ENCODE peak calls at places on chromosomes 4 and X, in eight cellular contexts. I is fibroblast of lung, P is transverse colon, B is BE2C, L is pancreas, T is SK-N-SH, F is A549, J is neuronal stem cell. S is an unnamed sample. For H3K4me1, the result is how much of the 10 kb centered on the place peaks cover.

GRCh38 chrX:41912922-41913321 is 10.4 kb downstream of the CASK start:
- DNase-seq in J (no peak), T (no peak), B (no peak), L (no peak), F (no peak), I (no peak), P (no peak), S (no peak)

GRCh38 chr4:4480685-4481393 is 61.0 kb downstream of the STX18 start:
- DNase-seq in I (peak), B (no peak), T (peak), F (no peak), L (no peak), P (no peak), J (no peak), S (no peak)

GRCh38 chrX:101429934-101430333 is 21.9 kb downstream of the HNRNPH2 start:
- DNase-seq in J (no peak), B (no peak), T (no peak), I (peak), F (no peak), L (no peak), P (no peak), S (no peak)

GRCh38 chr4:111854494-111855087 is 290.7 kb upstream of the FAM241A start:
- DNase-seq in F (peak), B (peak), L (peak), T (peak), J (peak), P (peak), I (peak), S (no peak)

GRCh38 chr4:167144605-167145004 is 89.7 kb downstream of the SPOCK3 start:
- DNase-seq in I (no peak), T (no peak), L (no peak), B (no peak), F (no peak), P (no peak), J (no peak), S (no peak)

GRCh38 chr4:40579983-40580382 is 49.7 kb downstream of the RBM47 start:
- DNase-seq in J (no peak), T (no peak), B (no peak), I (peak), L (no peak), F (no peak), P (no peak), S (no peak)

GRCh38 chrX:40550069-40550468 is 30.7 kb upstream of the ATP6AP2 start:
- DNase-seq in L (no peak), P (no peak), F (no peak), T (peak), B (peak), I (no peak), J (no peak), S (no peak)

GRCh38 chr4:13103382-13104015 is 380.6 kb downstream of the RAB28 start:
- DNase-seq in P (no peak), L (no peak), T (no peak), I (no peak), J (no peak), F (no peak), B (no peak), S (no peak)

GRCh38 chrX:118189628-118190027 is 73.0 kb upstream of the KLHL13 start:
- DNase-seq in P (no peak), J (no peak), T (peak), L (peak), I (no peak), F (no peak), B (peak), S (no peak)

GRCh38 chrX:13863326-13863725 is 46.4 kb upstream of the GPM6B start:
- DNase-seq in F (no peak), T (no peak), P (no peak), L (no peak), B (no peak), I (no peak), J (no peak), S (no peak)

GRCh38 chr4:147777456-147778091 is 45.7 kb downstream of the ARHGAP10 start:
- DNase-seq in L (no peak), F (peak), J (no peak), I (no peak), B (no peak), P (no peak), T (no peak), S (no peak)

GRCh38 chr4:5787311-5787710 is 76.3 kb downstream of the EVC start:
- DNase-seq in P (no peak), I (no peak), J (no peak), T (no peak), B (no peak), L (no peak), F (no peak), S (peak)

GRCh38 chrX:134659761-134660160 is 1.5 kb upstream of the PLAC1 start:
- DNase-seq in J (no peak), B (no peak), P (no peak), F (no peak), T (no peak), L (no peak), I (no peak), S (no peak)

GRCh38 chr4:74047152-74047551 is 8.7 kb upstream of the CXCL3 start:
- DNase-seq in P (no peak), J (no peak), L (no peak), I (no peak), T (no peak), F (no peak), B (no peak), S (no peak)

GRCh38 chr4:145557720-145558119 is 61.5 kb upstream of the MMAA start:
- DNase-seq in I (peak), P (peak), T (peak), B (peak), F (peak), L (peak), J (peak), S (peak)

GRCh38 chr4:77773101-77773500 is 46.1 kb downstream of the CNOT6L start:
- DNase-seq in L (no peak), F (no peak), P (no peak), T (no peak), B (no peak), J (no peak), I (peak), S (no peak)

GRCh38 chr4:139656614-139657486 is 8.8 kb upstream of the MGST2 start:
- DNase-seq in L (peak), B (peak), T (peak), I (peak), F (peak), P (peak), J (peak), S (no peak)

GRCh38 chr4:7200801-7201200 is 8.5 kb downstream of the SORCS2 start:
- DNase-seq in I (no peak), F (no peak), P (no peak), L (no peak), T (no peak), B (peak), J (no peak), S (no peak)

GRCh38 chr4:138259801-138260200 is 17.7 kb upstream of the SLC7A11 start:
- DNase-seq in L (no peak), T (no peak), J (no peak), B (no peak), F (no peak), P (no peak), I (peak), S (no peak)

GRCh38 chr4:169398294-169398693 is 127.5 kb upstream of the SH3RF1 start:
- DNase-seq in L (no peak), J (no peak), T (no peak), P (no peak), F (no peak), I (peak), B (no peak), S (no peak)

GRCh38 chrX:29531336-29531735 is 684.0 kb upstream of the MAGEB2 start:
- DNase-seq in J (no peak), B (no peak), T (no peak), I (no peak), F (no peak), L (no peak), P (no peak), S (no peak)

GRCh38 chrX:100076031-100076430 is 334.0 kb downstream of the PCDH19 start:
- DNase-seq in B (no peak), F (no peak), I (no peak), P (no peak), J (no peak), L (no peak), T (no peak), S (no peak)

GRCh38 chr4:88240297-88240714 is 44.1 kb downstream of the PPM1K start:
- DNase-seq in T (no peak), P (peak), F (no peak), J (no peak), B (no peak), I (no peak), L (no peak), S (no peak)

GRCh38 chr4:83011779-83012630 is 1.4 kb upstream of the LIN54 start:
- DNase-seq in F (no peak), B (peak), P (peak), T (no peak), I (peak), L (peak), J (no peak), S (no peak)

GRCh38 chr4:140094701-140095420 is 59.1 kb downstream of the MAML3 start:
- DNase-seq in B (peak), L (peak), J (no peak), T (peak), F (no peak), P (peak), I (peak), S (peak)

GRCh38 chr4:75385139-75385538 is 129.1 kb downstream of the RCHY1 start:
- DNase-seq in I (no peak), J (no peak), T (no peak), B (no peak), F (no peak), L (no peak), P (no peak), S (no peak)

GRCh38 chr4:172143605-172144314 is 330.6 kb downstream of the GALNTL6 start:
- DNase-seq in F (no peak), P (no peak), J (no peak), T (peak), I (no peak), L (no peak), B (peak), S (no peak)

GRCh38 chr4:125433453-125433852 is 118.7 kb downstream of the FAT4 start:
- DNase-seq in I (peak), L (no peak), P (no peak), F (no peak), T (no peak), J (no peak), B (no peak), S (no peak)

GRCh38 chr4:140286503-140286902 is 86.9 kb upstream of the SCOC start:
- DNase-seq in T (peak), B (peak), J (no peak), I (no peak), L (no peak), P (no peak), F (no peak), S (no peak)

GRCh38 chr4:175637762-175638161 is 174.3 kb downstream of the GPM6A start:
- DNase-seq in F (no peak), L (no peak), I (no peak), P (no peak), J (no peak), T (no peak), B (no peak), S (no peak)

GRCh38 chrX:72003811-72004750 is 93.4 kb downstream of the NHSL2 start:
- DNase-seq in J (no peak), P (no peak), F (no peak), I (no peak), L (peak), B (peak), T (peak), S (no peak)

GRCh38 chr4:102543030-102543505 is 41.9 kb downstream of the NFKB1 start:
- DNase-seq in L (no peak), P (no peak), B (no peak), I (no peak), F (no peak), J (no peak), T (no peak), S (no peak)

GRCh38 chr4:186192068-186192751 is 843 bp downstream of the CYP4V2 start:
- DNase-seq in P (peak), B (no peak), I (peak), F (peak), J (peak), L (peak), T (no peak), S (no peak)

GRCh38 chr4:101977096-101977495 is 186.6 kb downstream of the BANK1 start:
- DNase-seq in F (peak), P (no peak), L (no peak), T (no peak), I (peak), J (no peak), B (no peak), S (no peak)

GRCh38 chr4:158841540-158841939 is 72.7 kb downstream of the FNIP2 start:
- DNase-seq in T (no peak), P (no peak), J (no peak), L (no peak), B (no peak), I (peak), F (no peak), S (no peak)

GRCh38 chr4:153081181-153081580 is 123.1 kb upstream of the TRIM2 start:
- DNase-seq in B (no peak), P (no peak), I (no peak), T (no peak), F (no peak), J (no peak), L (no peak), S (no peak)

GRCh38 chr4:153084249-153084648 is 120.0 kb upstream of the TRIM2 start:
- DNase-seq in F (no peak), T (no peak), P (no peak), J (no peak), I (no peak), B (no peak), L (no peak), S (no peak)

GRCh38 chr4:153081693-153082092 is 122.5 kb upstream of the TRIM2 start:
- DNase-seq in I (no peak), L (no peak), F (no peak), B (no peak), J (no peak), T (no peak), P (no peak), S (no peak)

GRCh38 chr4:153083447-153083921 is 120.8 kb upstream of the TRIM2 start:
- DNase-seq in I (peak), P (peak), B (peak), J (peak), T (peak), F (peak), L (peak), S (peak)

GRCh38 chr4:153082322-153083301 is 121.6 kb upstream of the TRIM2 start:
- DNase-seq in F (no peak), B (no peak), J (no peak), I (no peak), L (no peak), P (no peak), T (no peak), S (no peak)
- H3K4me1 ChIP-seq in F (under half), B (under half), J (under half), I (under half), L (under half), P (under half), T (under half), S (under half)

DNA sequence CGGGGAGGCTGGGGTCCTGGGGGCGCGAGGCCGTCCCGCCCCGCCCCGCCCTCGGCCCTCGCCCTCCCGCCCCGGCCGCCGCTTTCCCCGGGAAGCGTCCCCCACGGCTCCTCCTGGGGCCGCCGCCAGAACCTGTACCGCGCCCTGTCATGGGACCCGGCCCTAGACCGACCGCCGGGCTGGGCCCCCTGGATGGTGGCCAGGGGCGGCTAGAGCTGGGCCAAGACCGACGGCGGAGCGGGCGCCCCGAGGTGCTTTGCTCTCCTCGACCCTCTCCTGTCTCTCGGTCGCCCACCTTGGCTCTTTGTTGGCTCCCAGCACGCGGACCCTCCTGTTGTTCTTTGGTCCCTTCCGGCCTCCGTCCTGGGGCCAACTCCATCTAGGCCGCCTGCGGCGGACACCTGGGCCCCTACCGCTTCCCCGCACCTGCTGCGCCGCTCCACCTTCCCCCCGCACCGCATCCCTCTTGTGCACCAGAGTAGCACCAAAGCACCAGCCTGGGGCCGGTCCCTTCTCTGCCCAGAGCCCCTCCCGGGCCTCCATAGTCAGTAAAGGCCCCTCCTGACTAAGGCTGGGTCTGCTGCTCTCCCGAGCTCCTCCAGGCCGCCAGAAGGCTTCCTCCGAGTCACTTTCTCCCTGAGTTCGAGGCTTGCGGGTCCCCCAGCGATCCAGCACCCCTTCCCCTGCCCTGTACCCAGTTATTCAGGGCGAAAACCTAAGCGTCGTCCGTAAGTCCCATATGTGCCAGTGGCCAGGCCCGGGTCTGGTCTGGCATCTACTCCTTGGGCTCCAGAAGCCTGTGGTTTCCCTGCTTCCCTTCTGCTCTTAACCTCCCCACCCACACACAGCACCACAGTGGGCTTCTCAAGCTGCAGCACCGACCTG is 587 bp downstream of the TACC3 start:
- DNase-seq in F (no peak), J (no peak), I (no peak), B (no peak), L (peak), T (peak), P (no peak), S (peak)
- H3K4me1 ChIP-seq in F (under half), J (under half), I (under half), B (under half), L (under half), T (under half), P (under half), S (half or more)

DNA sequence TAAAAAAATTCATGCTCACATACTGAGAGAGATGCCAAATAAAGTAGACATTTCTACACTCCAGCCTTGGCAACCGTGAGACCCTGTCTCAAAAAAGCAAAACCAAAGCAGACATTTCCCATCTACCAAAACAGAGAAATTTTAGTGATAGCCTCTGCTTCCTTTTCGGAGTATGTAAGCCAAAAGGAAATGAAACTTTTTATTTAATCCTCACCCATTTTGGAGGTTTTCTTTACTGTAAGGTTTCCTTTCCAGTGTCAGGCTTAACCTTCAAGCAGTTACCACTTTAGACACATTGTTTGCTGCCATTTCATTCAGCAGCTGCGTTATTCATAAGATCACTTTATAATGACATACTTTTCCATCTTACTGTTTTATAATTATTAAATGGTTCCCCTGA is 15.9 kb downstream of the ADD1 start:
- DNase-seq in L (no peak), B (no peak), P (no peak), I (no peak), J (no peak), F (no peak), T (no peak), S (no peak)
- H3K4me1 ChIP-seq in L (half or more), B (under half), P (under half), I (under half), J (under half), F (under half), T (under half), S (half or more)

GRCh38 chr4:1214101-1215095 is 34.5 kb downstream of the CTBP1 start:
- DNase-seq in P (no peak), J (no peak), I (no peak), T (no peak), B (no peak), L (no peak), F (no peak), S (no peak)

GRCh38 chr4:1216869-1217294 is 32.0 kb downstream of the CTBP1 start:
- DNase-seq in J (no peak), F (no peak), P (peak), I (no peak), B (no peak), T (no peak), L (no peak), S (peak)

GRCh38 chr4:1217366-1217765 is 31.6 kb downstream of the CTBP1 start:
- DNase-seq in J (no peak), I (no peak), L (no peak), T (no peak), F (no peak), P (no peak), B (no peak), S (no peak)

GRCh38 chr4:1216076-1216614 is 32.8 kb downstream of the CTBP1 start:
- DNase-seq in B (no peak), T (no peak), L (no peak), J (no peak), I (no peak), F (no peak), P (no peak), S (no peak)

DNA sequence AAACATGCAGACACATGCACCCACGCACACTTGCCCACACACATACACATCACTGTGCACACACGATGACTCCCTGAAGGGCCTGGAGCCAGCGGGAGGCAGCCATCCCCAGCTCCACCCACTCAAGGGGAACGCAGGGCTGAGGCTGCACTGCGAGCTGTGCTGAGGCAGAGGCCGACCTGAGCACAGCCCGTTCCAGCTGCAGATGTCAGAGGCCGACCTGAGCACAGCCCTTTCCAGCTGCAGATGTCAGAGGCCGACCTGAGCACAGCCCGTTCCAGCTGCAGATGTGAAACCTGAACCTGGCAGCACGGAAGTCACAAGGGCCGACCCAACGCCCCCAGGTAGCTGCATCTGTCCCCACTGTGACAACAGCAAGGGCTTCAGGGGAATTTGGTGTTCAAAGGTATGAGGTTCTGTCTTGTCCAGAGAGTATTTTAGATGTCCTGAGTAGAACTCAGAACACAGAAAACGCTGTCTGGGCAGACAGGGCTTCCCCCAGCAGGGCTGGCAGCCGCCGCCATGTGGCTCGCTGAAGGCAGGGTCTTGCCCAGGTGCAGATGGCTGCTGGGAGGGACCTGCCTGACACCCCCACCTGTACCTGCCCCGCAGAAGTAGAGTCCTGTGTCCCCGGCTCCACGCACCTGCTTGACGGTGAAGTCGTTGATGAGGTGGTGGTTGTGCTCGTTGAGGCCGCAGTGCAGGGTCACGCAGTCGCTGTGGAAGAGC is 33.4 kb downstream of the CTBP1 start:
- DNase-seq in I (peak), T (no peak), P (peak), L (no peak), J (no peak), B (no peak), F (no peak), S (no peak)
- H3K4me1 ChIP-seq in I (under half), T (under half), P (under half), L (under half), J (under half), B (under half), F (under half), S (half or more)

DNA sequence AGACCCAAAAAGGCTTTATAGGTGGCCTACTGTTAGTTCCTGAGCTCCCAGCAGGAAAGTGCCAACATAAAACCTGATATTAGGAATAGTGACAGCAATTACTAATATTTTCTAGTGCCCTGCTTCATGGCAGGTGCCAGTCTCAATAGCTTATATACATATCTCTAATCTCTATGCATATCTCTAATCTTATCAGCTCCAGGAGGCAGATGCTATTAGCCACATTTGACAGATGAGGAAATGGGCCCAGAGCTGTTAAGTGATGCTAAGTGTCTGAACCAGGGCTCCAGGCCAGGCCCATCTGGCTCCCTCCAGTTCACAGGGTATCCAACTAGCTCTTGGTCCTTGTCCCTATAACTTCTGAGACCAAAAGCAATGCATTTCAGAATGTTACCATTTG is 142.5 kb downstream of the CHIC2 start:
- DNase-seq in L (no peak), F (no peak), J (no peak), I (no peak), B (no peak), P (no peak), T (no peak), S (no peak)
- H3K4me1 ChIP-seq in L (under half), F (under half), J (under half), I (under half), B (under half), P (under half), T (under half), S (under half)

GRCh38 chr4:95850161-95850560 is 10.3 kb downstream of the PDHA2 start:
- DNase-seq in B (no peak), I (no peak), L (no peak), T (no peak), F (no peak), P (no peak), J (no peak), S (no peak)
- H3K4me1 ChIP-seq in B (under half), I (under half), L (under half), T (under half), F (under half), P (under half), J (under half), S (under half)

S was measured in spleen.